ENCODE peak calls at places on chromosomes 16 and 17, in eight cellular contexts. One of them, this sample, is unnamed.

GRCh38 chr17:564526-564925 is 150.1 kb downstream of the VPS53 start:
- DNase-seq in AG10803: no peak
- DNase-seq in AG04449: no peak
- DNase-seq in foreskin keratinocyte: peak; percentile 96
- DNase-seq in MM.1S: no peak
- DNase-seq in foreskin fibroblast: no peak
- DNase-seq in thoracic aorta: no peak
- DNase-seq in tibial nerve: no peak
- DNase-seq in this sample: no peak

GRCh38 chr16:23323224-23324030 is 21.3 kb downstream of the SCNN1B start:
- DNase-seq in MM.1S: peak; percentile 70
- DNase-seq in foreskin keratinocyte: no peak
- DNase-seq in foreskin fibroblast: no peak
- DNase-seq in AG04449: no peak
- DNase-seq in AG10803: no peak
- DNase-seq in thoracic aorta: no peak
- DNase-seq in tibial nerve: no peak
- DNase-seq in this sample: no peak

GRCh38 chr17:8275421-8276290 is 12.8 kb upstream of the RANGRF start:
- DNase-seq in thoracic aorta: no peak
- DNase-seq in foreskin fibroblast: no peak
- DNase-seq in AG04449: no peak
- DNase-seq in tibial nerve: no peak
- DNase-seq in MM.1S: no peak
- DNase-seq in AG10803: no peak
- DNase-seq in foreskin keratinocyte: no peak
- DNase-seq in this sample: no peak

GRCh38 chr17:66988069-66988798 is 23.7 kb downstream of the CACNG4 start:
- DNase-seq in AG04449: no peak
- DNase-seq in tibial nerve: no peak
- DNase-seq in foreskin fibroblast: no peak
- DNase-seq in foreskin keratinocyte: no peak
- DNase-seq in AG10803: no peak
- DNase-seq in MM.1S: no peak
- DNase-seq in thoracic aorta: no peak
- DNase-seq in this sample: no peak

GRCh38 chr17:14803781-14804180 is 461.3 kb downstream of the PMP22 start:
- DNase-seq in AG04449: no peak
- DNase-seq in foreskin keratinocyte: no peak
- DNase-seq in thoracic aorta: no peak
- DNase-seq in foreskin fibroblast: peak; percentile 7
- DNase-seq in tibial nerve: no peak
- DNase-seq in MM.1S: no peak
- DNase-seq in AG10803: peak; percentile 78
- DNase-seq in this sample: no peak

GRCh38 chr16:12354296-12354818 is 377.8 kb downstream of the SNX29 start:
- DNase-seq in foreskin keratinocyte: no peak
- DNase-seq in tibial nerve: no peak
- DNase-seq in MM.1S: no peak
- DNase-seq in AG10803: no peak
- DNase-seq in foreskin fibroblast: no peak
- DNase-seq in AG04449: no peak
- DNase-seq in thoracic aorta: no peak
- DNase-seq in this sample: no peak

GRCh38 chr17:79624658-79625478 is 14.0 kb upstream of the RBFOX3 start:
- DNase-seq in MM.1S: no peak
- DNase-seq in AG04449: no peak
- DNase-seq in foreskin keratinocyte: no peak
- DNase-seq in thoracic aorta: no peak
- DNase-seq in tibial nerve: no peak
- DNase-seq in AG10803: no peak
- DNase-seq in foreskin fibroblast: no peak
- DNase-seq in this sample: no peak

GRCh38 chr17:57423541-57423940 is 167.2 kb downstream of the MSI2 start:
- DNase-seq in thoracic aorta: no peak
- DNase-seq in MM.1S: no peak
- DNase-seq in foreskin keratinocyte: no peak
- DNase-seq in AG10803: no peak
- DNase-seq in AG04449: no peak
- DNase-seq in tibial nerve: no peak
- DNase-seq in foreskin fibroblast: no peak
- DNase-seq in this sample: no peak

GRCh38 chr16:66588981-66589713 is 9.9 kb downstream of the CMTM2 start:
- DNase-seq in foreskin keratinocyte: no peak
- DNase-seq in foreskin fibroblast: no peak
- DNase-seq in AG10803: no peak
- DNase-seq in thoracic aorta: no peak
- DNase-seq in AG04449: no peak
- DNase-seq in tibial nerve: no peak
- DNase-seq in MM.1S: peak; percentile 55
- DNase-seq in this sample: no peak

GRCh38 chr16:57479043-57479421 is 7.3 kb downstream of the DOK4 start:
- DNase-seq in foreskin fibroblast: no peak
- DNase-seq in MM.1S: no peak
- DNase-seq in AG10803: no peak
- DNase-seq in foreskin keratinocyte: no peak
- DNase-seq in thoracic aorta: no peak
- DNase-seq in tibial nerve: no peak
- DNase-seq in AG04449: no peak
- DNase-seq in this sample: no peak

GRCh38 chr16:14528306-14528948 is 101.6 kb downstream of the PARN start:
- DNase-seq in foreskin keratinocyte: no peak
- DNase-seq in MM.1S: no peak
- DNase-seq in thoracic aorta: no peak
- DNase-seq in AG04449: no peak
- DNase-seq in tibial nerve: no peak
- DNase-seq in foreskin fibroblast: no peak
- DNase-seq in AG10803: no peak
- DNase-seq in this sample: no peak

DNA sequence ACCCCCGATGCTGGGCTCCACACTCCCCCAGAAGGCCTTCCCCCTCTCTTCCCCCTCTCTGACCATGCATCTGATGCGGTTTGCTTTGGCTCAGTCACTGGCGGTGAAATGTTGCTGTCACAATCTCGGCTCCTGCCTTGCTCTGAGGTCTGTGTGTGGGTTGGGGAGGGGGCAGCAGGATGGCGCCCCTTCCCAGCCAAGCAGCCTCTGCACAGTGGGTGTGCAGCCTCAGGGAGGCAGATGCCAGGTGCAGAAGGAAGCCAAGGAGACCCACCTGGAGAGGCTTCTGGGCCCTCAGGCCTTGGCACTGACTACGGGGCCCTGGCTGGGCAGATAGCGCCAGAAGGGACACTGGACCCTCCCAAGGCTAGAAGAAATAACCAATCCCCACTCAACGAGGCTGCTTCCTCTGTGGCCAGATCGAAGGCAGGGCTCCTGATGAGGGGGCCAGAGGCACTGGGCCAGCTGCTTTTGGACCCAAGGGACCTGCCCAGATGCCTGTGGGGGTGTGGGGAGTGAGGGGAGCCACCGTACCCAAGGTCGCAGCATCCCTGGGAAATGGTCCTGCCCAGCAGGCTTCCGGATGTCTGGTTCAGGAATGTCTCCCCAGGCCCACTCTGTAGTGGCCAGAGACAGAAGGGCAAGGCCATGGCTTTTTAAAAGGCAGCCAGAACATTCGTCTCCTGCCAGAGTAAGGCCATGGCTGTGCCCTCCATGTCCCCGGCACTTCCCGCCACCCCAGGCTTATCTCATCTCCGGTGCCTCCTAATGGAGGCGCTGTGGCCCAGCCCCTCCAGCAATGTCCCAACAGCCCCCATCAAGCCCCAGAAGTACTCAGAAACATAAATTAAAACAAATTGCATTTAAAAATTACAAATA is 43.4 kb upstream of the SLC38A10 start:
- DNase-seq in foreskin keratinocyte: no peak
- DNase-seq in foreskin fibroblast: no peak
- DNase-seq in AG04449: no peak
- DNase-seq in thoracic aorta: no peak
- DNase-seq in tibial nerve: no peak
- DNase-seq in AG10803: no peak
- DNase-seq in MM.1S: no peak
- DNase-seq in this sample: no peak
- TF ChIP-seq CTCF in foreskin keratinocyte: no peak
- TF ChIP-seq CTCF in foreskin fibroblast: no peak
- TF ChIP-seq CTCF in AG04449: no peak
- TF ChIP-seq CTCF in thoracic aorta: no peak
- TF ChIP-seq CTCF in tibial nerve: no peak
- TF ChIP-seq CTCF in AG10803: no peak
- TF ChIP-seq CTCF in MM.1S: no peak
- TF ChIP-seq CTCF in this sample: no peak

GRCh38 chr17:65219124-65219523 is 82.0 kb downstream of the RGS9 start:
- DNase-seq in MM.1S: no peak
- DNase-seq in foreskin fibroblast: no peak
- DNase-seq in thoracic aorta: no peak
- DNase-seq in tibial nerve: no peak
- DNase-seq in AG04449: no peak
- DNase-seq in AG10803: no peak
- DNase-seq in foreskin keratinocyte: no peak
- DNase-seq in this sample: no peak
- TF ChIP-seq CTCF in MM.1S: no peak
- TF ChIP-seq CTCF in foreskin fibroblast: peak; percentile 18
- TF ChIP-seq CTCF in thoracic aorta: no peak
- TF ChIP-seq CTCF in tibial nerve: no peak
- TF ChIP-seq CTCF in AG04449: no peak
- TF ChIP-seq CTCF in AG10803: peak; percentile 25
- TF ChIP-seq CTCF in foreskin keratinocyte: peak; percentile 34
- TF ChIP-seq CTCF in this sample: peak; percentile 44

DNA sequence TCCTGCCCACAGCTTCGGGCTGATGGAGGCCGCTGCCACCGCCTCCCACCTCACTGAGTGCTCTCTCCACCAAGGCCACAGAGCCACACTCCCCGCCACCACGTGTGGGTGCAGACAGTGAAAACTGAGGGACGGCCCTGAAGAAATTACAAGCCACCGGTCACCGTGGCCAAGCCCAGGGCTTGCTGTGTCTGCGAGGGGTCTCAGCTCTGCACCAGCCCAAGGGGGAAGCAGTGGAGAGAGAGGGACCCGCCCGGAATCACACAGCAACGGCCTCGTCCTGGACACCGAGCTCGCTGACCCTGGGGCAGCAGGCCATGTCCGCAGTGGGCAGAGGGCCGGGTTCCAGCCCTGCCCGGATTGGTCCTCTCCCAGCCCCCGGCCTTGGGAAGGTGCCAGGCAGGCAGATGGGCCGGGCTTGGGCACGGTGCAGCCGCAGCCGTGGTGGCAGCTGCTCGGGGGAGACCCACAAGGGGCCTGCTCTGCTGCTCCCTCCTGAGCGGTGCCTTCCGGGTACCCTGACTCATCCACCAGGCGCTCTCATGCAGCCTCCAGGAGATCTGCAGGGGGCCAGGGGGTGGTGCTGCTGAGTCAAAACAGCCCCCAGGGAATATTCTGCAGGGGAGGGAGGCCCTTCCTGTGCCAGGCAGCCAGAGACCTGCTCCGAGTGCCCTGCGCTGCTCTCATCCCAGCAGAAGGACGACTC is 52.0 kb downstream of the CBFA2T3 start:
- DNase-seq in foreskin keratinocyte: peak; percentile 66
- DNase-seq in thoracic aorta: no peak
- DNase-seq in AG10803: peak; percentile 78
- DNase-seq in MM.1S: no peak
- DNase-seq in tibial nerve: no peak
- DNase-seq in foreskin fibroblast: peak; percentile 71
- DNase-seq in AG04449: peak; percentile 42
- DNase-seq in this sample: peak; percentile 5
- TF ChIP-seq CTCF in foreskin keratinocyte: peak; percentile 62
- TF ChIP-seq CTCF in thoracic aorta: peak; percentile 34
- TF ChIP-seq CTCF in AG10803: peak; percentile 54
- TF ChIP-seq CTCF in MM.1S: no peak
- TF ChIP-seq CTCF in tibial nerve: no peak
- TF ChIP-seq CTCF in foreskin fibroblast: peak; percentile 49
- TF ChIP-seq CTCF in AG04449: peak; percentile 76
- TF ChIP-seq CTCF in this sample: peak; percentile 58

GRCh38 chr17:65117384-65118035 is 19.7 kb upstream of the RGS9 start:
- DNase-seq in AG10803: no peak
- DNase-seq in AG04449: no peak
- DNase-seq in MM.1S: no peak
- DNase-seq in tibial nerve: no peak
- DNase-seq in foreskin keratinocyte: no peak
- DNase-seq in thoracic aorta: no peak
- DNase-seq in foreskin fibroblast: no peak
- DNase-seq in this sample: no peak

GRCh38 chr17:65121368-65121767 is 15.8 kb upstream of the RGS9 start:
- DNase-seq in AG04449: no peak
- DNase-seq in foreskin keratinocyte: no peak
- DNase-seq in foreskin fibroblast: no peak
- DNase-seq in thoracic aorta: no peak
- DNase-seq in AG10803: no peak
- DNase-seq in MM.1S: peak; percentile 89
- DNase-seq in tibial nerve: no peak
- DNase-seq in this sample: no peak

GRCh38 chr17:65109990-65110680 is 27.0 kb upstream of the RGS9 start:
- DNase-seq in thoracic aorta: no peak
- DNase-seq in AG10803: peak; percentile 11
- DNase-seq in tibial nerve: no peak
- DNase-seq in AG04449: no peak
- DNase-seq in foreskin keratinocyte: no peak
- DNase-seq in foreskin fibroblast: no peak
- DNase-seq in MM.1S: no peak
- DNase-seq in this sample: no peak

DNA sequence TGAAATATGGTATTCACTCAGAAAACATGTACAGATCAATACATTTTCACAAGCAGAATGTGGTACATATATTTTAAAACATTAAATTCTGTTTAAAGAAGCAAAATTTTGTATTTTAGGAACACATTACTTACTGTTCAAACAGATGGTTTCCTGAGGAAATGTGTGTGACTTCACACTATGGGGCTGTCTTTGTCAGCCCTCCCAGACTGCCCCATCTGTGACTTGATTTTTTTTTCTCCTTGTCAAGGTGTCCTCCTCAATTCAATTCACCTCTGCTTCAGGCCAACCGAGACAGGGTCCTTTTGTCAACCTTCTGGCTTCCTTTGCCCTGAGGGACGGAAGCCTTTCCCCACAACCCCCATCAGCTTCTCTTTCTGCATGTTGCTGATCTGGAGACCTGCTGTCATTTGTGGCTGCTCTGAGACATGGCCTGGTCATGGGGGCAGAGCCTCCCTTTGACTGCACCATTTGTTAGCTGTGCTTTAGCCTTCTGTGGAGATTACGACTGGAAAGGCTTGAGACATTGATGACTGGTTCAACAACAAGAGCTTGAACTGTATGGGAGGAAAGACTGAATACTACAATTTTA is 21.4 kb upstream of the RGS9 start:
- DNase-seq in tibial nerve: no peak
- DNase-seq in thoracic aorta: no peak
- DNase-seq in AG04449: no peak
- DNase-seq in foreskin keratinocyte: no peak
- DNase-seq in foreskin fibroblast: no peak
- DNase-seq in MM.1S: no peak
- DNase-seq in AG10803: no peak
- DNase-seq in this sample: no peak
- TF ChIP-seq CTCF in tibial nerve: no peak
- TF ChIP-seq CTCF in thoracic aorta: no peak
- TF ChIP-seq CTCF in AG04449: no peak
- TF ChIP-seq CTCF in foreskin keratinocyte: no peak
- TF ChIP-seq CTCF in foreskin fibroblast: no peak
- TF ChIP-seq CTCF in MM.1S: no peak
- TF ChIP-seq CTCF in AG10803: no peak
- TF ChIP-seq CTCF in this sample: no peak

GRCh38 chr16:63289834-63290460 is 1253.7 kb upstream of the CDH8 start:
- DNase-seq in AG04449: no peak
- DNase-seq in AG10803: peak; percentile 0
- DNase-seq in tibial nerve: no peak
- DNase-seq in foreskin fibroblast: no peak
- DNase-seq in foreskin keratinocyte: peak; percentile 33
- DNase-seq in thoracic aorta: no peak
- DNase-seq in MM.1S: peak; percentile 55
- DNase-seq in this sample: no peak
- TF ChIP-seq CTCF in AG04449: peak; percentile 51
- TF ChIP-seq CTCF in AG10803: no peak
- TF ChIP-seq CTCF in tibial nerve: peak; percentile 19
- TF ChIP-seq CTCF in foreskin fibroblast: peak; percentile 47
- TF ChIP-seq CTCF in foreskin keratinocyte: peak; percentile 72
- TF ChIP-seq CTCF in thoracic aorta: no peak
- TF ChIP-seq CTCF in MM.1S: peak; percentile 87
- TF ChIP-seq CTCF in this sample: peak; percentile 94